ENCODE peak calls at places on chromosome 11, in five cellular contexts. N is transverse colon, L is pancreas, O is ascending aorta, V is tibial nerve. G is an unnamed sample.
A peak's percentile ranks its signal among the peaks of the same experiment; 100 is the strongest.

GRCh38 chr11:28243596-28243995 is 135.4 kb downstream of the METTL15 start:
- DNase-seq in N (no peak), L (no peak), O (no peak), V (no peak), G (no peak)

GRCh38 chr11:86676533-86677154 is 4.2 kb upstream of the ME3 start:
- DNase-seq in N (no peak), L (no peak), O (no peak), V (no peak), G (no peak)

GRCh38 chr11:73184953-73185671 is 33.0 kb upstream of the P2RY2 start:
- DNase-seq in N (peak; percentile 82), L (peak; percentile 83), O (no peak), V (peak; percentile 65), G (peak; percentile 51)

GRCh38 chr11:83070044-83070877 is 1.4 kb downstream of the RAB30 start:
- DNase-seq in N (no peak), L (no peak), O (no peak), V (no peak), G (no peak)

GRCh38 chr11:96949464-96949863 is 559.7 kb downstream of the JRKL start:
- DNase-seq in N (no peak), L (no peak), O (no peak), V (no peak), G (no peak)

GRCh38 chr11:108732395-108732794 is 67.5 kb downstream of the DDX10 start:
- DNase-seq in N (no peak), L (no peak), O (no peak), V (no peak), G (no peak)

GRCh38 chr11:43542734-43543133 is 137.8 kb upstream of the HSD17B12 start:
- DNase-seq in N (no peak), L (no peak), O (no peak), V (no peak), G (no peak)

GRCh38 chr11:103586756-103587155 is 449.7 kb upstream of the DDI1 start:
- DNase-seq in N (no peak), L (no peak), O (no peak), V (no peak), G (no peak)

DNA sequence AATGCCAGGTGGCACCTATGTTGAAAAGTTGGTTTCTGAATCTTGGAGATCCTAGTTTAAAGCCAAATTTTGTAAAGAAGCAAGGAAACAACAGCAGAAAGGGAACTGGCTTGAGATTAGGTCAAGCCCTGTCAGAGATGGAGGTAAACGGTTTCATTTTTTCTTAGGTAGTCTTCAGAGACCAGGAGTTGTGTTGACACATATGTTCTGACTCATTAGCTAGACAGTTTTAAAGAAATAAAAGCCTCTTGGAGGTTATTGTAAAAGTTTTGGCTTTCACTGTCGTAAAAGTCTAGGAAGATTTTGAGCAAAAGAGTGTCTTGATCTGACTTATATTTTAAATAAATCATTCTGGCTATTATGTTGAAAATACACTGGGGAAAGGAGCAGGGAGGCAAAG is 151.5 kb upstream of the CTSC start:
- DNase-seq in N (no peak), L (no peak), O (no peak), V (no peak), G (no peak)
- TF ChIP-seq CTCF in N (no peak), L (no peak), O (no peak), V (no peak), G (no peak)

DNA sequence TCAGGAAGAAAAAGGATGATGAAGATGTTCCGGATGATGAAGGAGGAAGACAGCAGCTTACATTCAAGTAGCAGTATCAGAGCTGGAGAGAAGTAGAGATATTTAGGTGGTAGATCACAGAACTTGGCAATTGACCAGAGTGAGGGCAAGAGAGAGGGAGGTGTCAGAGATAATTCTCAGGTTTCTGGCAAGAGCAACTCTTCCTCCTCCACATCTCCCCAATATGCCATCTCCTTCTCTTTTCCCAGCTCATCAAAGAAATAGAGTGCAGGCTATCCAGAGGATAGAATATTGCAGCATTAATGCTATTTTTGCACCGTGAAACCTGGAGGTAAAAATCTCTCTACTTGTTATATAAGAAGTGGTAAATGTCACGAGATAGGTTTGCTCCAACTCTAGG is 64.9 kb upstream of the OPCML start:
- DNase-seq in N (no peak), L (no peak), O (no peak), V (no peak), G (no peak)
- TF ChIP-seq CTCF in N (no peak), L (no peak), O (no peak), V (no peak), G (no peak)

GRCh38 chr11:122756417-122756816 is 81.9 kb upstream of the CRTAM start:
- DNase-seq in N (peak; percentile 52), L (no peak), O (peak; percentile 39), V (no peak), G (no peak)
- TF ChIP-seq CTCF in N (no peak), L (no peak), O (no peak), V (no peak), G (no peak)

DNA sequence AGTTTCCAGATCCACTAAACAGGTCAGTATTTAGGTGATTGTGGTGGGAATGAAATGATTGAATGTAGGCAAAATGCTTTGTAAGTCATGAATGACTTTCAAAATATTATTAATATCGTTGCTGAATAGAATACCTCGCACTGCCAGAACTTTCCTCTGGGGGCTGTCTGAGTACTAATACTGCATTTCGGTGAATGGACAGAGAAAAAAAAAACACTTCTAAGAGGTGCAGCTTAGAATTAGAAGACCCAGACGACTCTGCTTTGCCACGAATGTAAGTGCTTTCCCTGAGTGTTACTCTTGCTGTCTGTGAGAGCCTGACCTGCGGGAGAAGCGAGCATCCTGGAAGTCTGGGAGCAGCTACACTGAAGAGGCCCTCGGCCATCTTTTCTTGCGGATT is 95.0 kb downstream of the SCN3B start:
- DNase-seq in N (no peak), L (no peak), O (no peak), V (no peak), G (no peak)
- TF ChIP-seq CTCF in N (no peak), L (no peak), O (no peak), V (peak; percentile 14), G (no peak)

GRCh38 chr11:93903989-93904388 is 53.6 kb upstream of the VSTM5 start:
- DNase-seq in N (no peak), L (no peak), O (no peak), V (no peak), G (no peak)
- TF ChIP-seq CTCF in N (no peak), L (no peak), O (no peak), V (no peak), G (no peak)

GRCh38 chr11:45036010-45036409 is 85.3 kb upstream of the TP53I11 start:
- DNase-seq in N (no peak), L (no peak), O (no peak), V (no peak), G (no peak)
- TF ChIP-seq CTCF in N (no peak), L (no peak), O (no peak), V (no peak), G (no peak)

DNA sequence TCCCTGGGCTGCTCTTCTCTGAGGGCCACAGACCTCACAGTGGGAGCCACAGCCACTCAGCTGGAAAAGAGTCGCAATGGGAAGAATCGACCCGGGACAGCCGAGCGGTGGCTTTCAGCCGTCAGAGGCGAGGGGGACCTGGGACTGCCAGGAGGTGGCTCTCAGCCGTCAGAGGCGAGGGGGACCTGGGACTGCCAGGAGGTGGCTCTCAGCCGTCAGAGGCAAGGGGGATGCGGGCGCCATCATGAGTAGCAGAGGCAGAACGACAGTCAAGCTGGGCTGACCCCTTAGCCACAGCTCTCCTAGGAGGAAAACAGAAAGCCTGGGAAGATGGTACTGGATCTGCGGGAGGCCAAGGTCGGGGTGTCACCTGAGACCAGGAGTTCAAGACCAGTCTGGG is 14.9 kb upstream of the MUC2 start:
- DNase-seq in N (no peak), L (peak; percentile 31), O (no peak), V (no peak), G (no peak)
- TF ChIP-seq CTCF in N (no peak), L (no peak), O (no peak), V (no peak), G (no peak)